ENCODE peak calls at places on chromosomes 5 and 9, in four cellular contexts. S is ovary, N is IMR-90, P is AG10803. D is an unnamed sample.

GRCh38 chr9:134629061-134629585 is 12.5 kb upstream of the COL5A1 start:
- DNase-seq in N (no peak), S (peak; percentile 37), P (no peak), D (no peak)

GRCh38 chr9:95124582-95125359 is 192.7 kb downstream of the FANCC start:
- DNase-seq in N (no peak), P (peak; percentile 13), S (no peak), D (no peak)

GRCh38 chr5:71943874-71944273 is 163.4 kb upstream of the MAP1B start:
- DNase-seq in S (no peak), N (no peak), P (no peak), D (no peak)

GRCh38 chr9:126693428-126693931 is 79.8 kb downstream of the LMX1B start:
- DNase-seq in P (no peak), S (peak; percentile 19), N (no peak), D (no peak)

GRCh38 chr5:181159286-181160143 is 12.1 kb downstream of the OR2V2 start:
- DNase-seq in N (peak; percentile 60), P (peak; percentile 71), S (peak; percentile 93), D (peak; percentile 85)

GRCh38 chr5:75438722-75439121 is 72.7 kb downstream of the CERT1 start:
- DNase-seq in P (no peak), S (no peak), N (no peak), D (no peak)

GRCh38 chr9:23821400-23822181 is 4.4 kb downstream of the ELAVL2 start:
- DNase-seq in N (no peak), S (peak; percentile 50), P (no peak), D (no peak)

GRCh38 chr5:159510282-159510681 is 180.0 kb upstream of the IL12B start:
- DNase-seq in N (peak; percentile 85), P (peak; percentile 88), S (peak; percentile 76), D (peak; percentile 81)

GRCh38 chr5:56190500-56190899 is 42.6 kb downstream of the ANKRD55 start:
- DNase-seq in S (no peak), P (peak; percentile 85), N (peak; percentile 80), D (peak; percentile 87)

DNA sequence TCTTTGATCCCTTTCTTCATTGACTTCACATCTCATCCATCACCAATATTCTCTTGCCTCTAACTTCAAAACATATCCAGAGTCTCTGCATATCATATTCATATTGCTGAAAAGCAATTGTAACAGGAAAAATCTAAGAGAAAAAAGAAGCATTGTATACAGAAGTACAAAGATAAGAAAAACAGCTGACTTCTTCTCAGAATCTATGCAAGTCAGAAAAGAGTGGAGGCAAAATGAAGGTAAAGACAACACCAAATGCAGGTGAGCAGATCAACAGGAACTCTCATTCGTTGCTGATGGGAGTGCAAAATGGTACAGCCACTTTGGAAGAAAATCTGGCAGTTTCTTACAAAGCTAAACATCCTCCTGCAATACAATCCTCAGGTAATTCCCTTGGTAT is 155.6 kb downstream of the PHF2 start:
- DNase-seq in S (no peak), N (no peak), P (no peak), D (no peak)
- H3K4me3 ChIP-seq in S (no peak overlapping the region), N (no peak overlapping the region), P (no peak overlapping the region), D (no peak overlapping the region)

GRCh38 chr9:5665059-5665458 is 36.2 kb downstream of the RIC1 start:
- DNase-seq in P (no peak), N (no peak), S (no peak), D (peak; percentile 39)

GRCh38 chr9:5671711-5672353 is 42.9 kb downstream of the RIC1 start:
- DNase-seq in P (no peak), S (no peak), N (no peak), D (no peak)

GRCh38 chr9:5670079-5670478 is 41.2 kb downstream of the RIC1 start:
- DNase-seq in N (no peak), S (no peak), P (no peak), D (no peak)

DNA sequence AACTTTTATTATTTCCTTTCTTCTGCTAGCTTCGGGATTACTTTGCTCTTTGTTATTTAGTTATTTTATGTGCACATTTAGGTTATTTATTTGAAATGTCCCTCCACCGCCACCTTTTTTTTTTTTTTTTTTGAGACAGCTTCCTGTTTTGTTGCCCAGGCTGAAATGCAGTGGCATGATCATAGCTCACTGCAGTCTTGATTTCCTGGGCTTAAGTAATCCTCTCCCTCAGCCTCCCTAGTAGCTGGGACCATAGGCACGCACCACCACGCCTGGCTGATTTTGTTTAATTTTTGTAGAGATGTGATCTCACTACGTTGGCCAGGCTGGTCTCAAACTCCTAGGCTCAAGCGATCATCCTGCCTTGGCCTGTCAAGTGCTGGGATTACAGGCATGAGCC is 38.5 kb downstream of the RIC1 start:
- DNase-seq in N (no peak), P (no peak), S (no peak), D (no peak)
- TF ChIP-seq CTCF in N (no peak), P (no peak), S (no peak), D (no peak)

GRCh38 chr5:170464280-170465127 is 39.3 kb upstream of the KCNIP1 start:
- DNase-seq in N (no peak), P (no peak), S (no peak), D (no peak)
- H3K4me3 ChIP-seq in N (no peak overlapping the region), P (no peak overlapping the region), S (no peak overlapping the region), D (no peak overlapping the region)

DNA sequence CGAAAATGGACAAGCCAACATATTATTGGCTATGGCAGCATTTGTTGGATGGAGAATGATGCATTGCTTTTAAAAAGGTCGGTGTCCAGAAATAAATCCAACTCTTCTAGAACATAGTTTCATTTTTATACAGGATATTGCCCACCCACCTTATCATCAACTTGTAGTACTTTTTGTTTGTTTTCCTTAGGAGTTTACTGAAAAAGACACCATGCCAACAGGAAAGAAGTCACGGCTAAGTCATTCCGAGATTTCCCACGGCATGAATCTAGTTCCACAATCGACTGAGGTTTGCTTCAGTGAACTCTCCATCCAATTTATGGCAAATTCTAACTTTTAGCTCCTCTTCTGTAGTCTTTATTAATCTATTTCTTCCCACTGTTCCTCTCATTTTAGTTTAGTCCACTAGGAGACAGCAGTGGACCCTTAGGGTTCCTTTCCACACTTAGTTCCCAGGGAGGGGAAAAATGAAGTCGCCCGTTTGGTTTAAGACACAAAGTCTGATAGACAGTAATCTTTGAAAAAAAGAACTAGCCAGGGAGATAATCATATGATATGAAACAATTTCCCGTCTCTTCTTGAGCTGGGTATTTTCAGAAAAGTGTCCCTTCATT is 237.5 kb downstream of the AP3B1 start:
- DNase-seq in N (no peak), S (no peak), P (no peak), D (peak; percentile 66)
- TF ChIP-seq CTCF in N (peak; percentile 20), S (no peak), P (no peak), D (peak; percentile 16)

DNA sequence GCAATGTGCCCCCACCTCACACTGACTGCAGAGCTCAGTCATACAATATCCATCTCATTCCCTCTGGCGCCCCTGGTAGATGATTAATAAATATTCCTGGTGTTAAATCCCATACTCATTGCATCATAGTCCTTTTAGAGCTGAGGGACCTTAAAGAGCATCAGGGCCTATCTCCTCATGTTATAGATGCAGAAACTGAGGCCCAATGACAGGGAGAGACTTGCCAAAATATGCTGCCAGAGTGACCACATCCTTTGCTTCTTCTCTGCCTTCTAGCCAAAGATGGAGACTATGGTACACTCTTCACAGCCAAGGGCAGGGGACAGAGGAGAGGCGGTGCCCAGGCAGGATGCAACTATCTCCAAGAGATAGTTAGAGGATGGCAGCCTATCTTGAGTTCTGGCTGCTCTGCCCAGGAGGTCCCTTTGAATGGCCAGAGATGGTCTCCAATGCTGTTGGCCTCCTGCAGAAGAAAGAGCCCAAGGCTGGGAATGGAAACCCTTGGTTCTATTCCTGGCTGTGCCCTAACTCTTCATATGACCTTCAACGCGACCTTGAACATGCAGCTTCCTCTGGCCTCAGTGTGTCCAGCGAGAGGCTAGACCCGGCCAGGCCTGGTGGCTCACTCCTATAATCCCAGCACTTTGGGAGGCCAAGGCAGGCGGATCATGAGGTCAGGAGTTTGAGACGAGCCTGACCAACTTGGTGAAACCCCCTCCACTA is 36.3 kb upstream of the IL17B start:
- DNase-seq in N (no peak), S (no peak), P (no peak), D (no peak)
- H3K4me3 ChIP-seq in N (no peak overlapping the region), S (peak overlapping the region; percentile 21), P (no peak overlapping the region), D (no peak overlapping the region)

D was measured in cardiac fibroblast.